ENCODE peak calls at places on chromosomes 3 and 15, in four cellular contexts. L, Z, J and P are unnamed samples.

GRCh38 chr3:38005076-38006020 is 14.8 kb downstream of the VILL start:
- DNase-seq in L (no peak), Z (no peak), J (peak), P (peak)

GRCh38 chr3:114760679-114761078 is 386.4 kb downstream of the ZBTB20 start:
- DNase-seq in L (no peak), Z (no peak), J (no peak), P (no peak)

GRCh38 chr3:183291511-183292031 is 38.5 kb downstream of the B3GNT5 start:
- DNase-seq in L (no peak), Z (no peak), J (no peak), P (peak)

GRCh38 chr3:106140471-106140870 is 271.7 kb upstream of the CBLB start:
- DNase-seq in L (no peak), Z (no peak), J (no peak), P (peak)

GRCh38 chr15:73346735-73347312 is 21.9 kb downstream of the HCN4 start:
- DNase-seq in L (peak), Z (peak), J (peak), P (peak)

GRCh38 chr3:58492385-58492970 is 582 bp downstream of the KCTD6 start:
- DNase-seq in L (peak), Z (peak), J (no peak), P (peak)

GRCh38 chr3:90011136-90011535 is 903.7 kb downstream of the EPHA3 start:
- DNase-seq in L (no peak), Z (no peak), J (no peak), P (no peak)

GRCh38 chr15:69311319-69311721 is 12.6 kb downstream of the PAQR5 start:
- DNase-seq in L (no peak), Z (no peak), J (no peak), P (peak)

GRCh38 chr3:54038391-54038790 is 84.0 kb upstream of the CACNA2D3 start:
- DNase-seq in L (no peak), Z (no peak), J (no peak), P (no peak)

GRCh38 chr3:125146601-125147490 is 65.7 kb downstream of the SLC12A8 start:
- DNase-seq in L (no peak), Z (no peak), J (peak), P (no peak)

GRCh38 chr3:120304569-120305090 is 19.6 kb upstream of the GPR156 start:
- DNase-seq in L (no peak), Z (no peak), J (no peak), P (peak)

GRCh38 chr3:196406806-196407470 is 25.3 kb downstream of the UBXN7 start:
- DNase-seq in L (no peak), Z (no peak), J (peak), P (no peak)

GRCh38 chr3:171896341-171896740 is 53.2 kb downstream of the TMEM212 start:
- DNase-seq in L (no peak), Z (no peak), J (no peak), P (no peak)